ENCODE peak calls at places on chromosomes 6 and 20, in six cellular contexts. D, A, O, M, F and R are unnamed samples.
A peak's percentile ranks its signal among the peaks of the same experiment; 100 is the strongest.

GRCh38 chr6:19734519-19734918 is 102.7 kb upstream of the ID4 start:
- DNase-seq in D (no peak), A (no peak), M (peak; percentile 47), F (no peak), O (no peak), R (no peak)

GRCh38 chr20:47389867-47390347 is 33.4 kb upstream of the ZMYND8 start:
- DNase-seq in O (no peak), A (no peak), M (peak; percentile 50), D (peak; percentile 44), F (peak; percentile 93), R (peak; percentile 85)

GRCh38 chr6:487956-488355 is 96.4 kb downstream of the IRF4 start:
- DNase-seq in F (no peak), A (no peak), D (no peak), O (no peak), M (no peak), R (no peak)

GRCh38 chr6:157556671-157557430 is 175.9 kb downstream of the ZDHHC14 start:
- DNase-seq in M (no peak), A (no peak), F (no peak), D (no peak), O (no peak), R (no peak)

GRCh38 chr20:34074101-34074760 is 37.8 kb downstream of the EIF2S2 start:
- DNase-seq in O (no peak), F (peak; percentile 23), D (no peak), M (no peak), A (no peak), R (no peak)

GRCh38 chr6:106250997-106251396 is 74.6 kb downstream of the ATG5 start:
- DNase-seq in D (no peak), A (no peak), M (no peak), F (no peak), O (no peak), R (no peak)

GRCh38 chr6:148973809-148974208 is 227.0 kb downstream of the UST start:
- DNase-seq in A (no peak), M (peak; percentile 66), F (peak; percentile 59), O (no peak), D (no peak), R (no peak)

GRCh38 chr6:159693894-159694545 is 979 bp upstream of the SOD2 start:
- DNase-seq in A (no peak), M (peak; percentile 56), D (peak; percentile 76), F (peak; percentile 51), O (no peak), R (no peak)

GRCh38 chr6:161922631-161923119 is 648.8 kb upstream of the AGPAT4 start:
- DNase-seq in A (no peak), O (peak; percentile 59), F (peak; percentile 83), D (peak; percentile 10), M (peak; percentile 42), R (no peak)

GRCh38 chr6:19754686-19755085 is 82.5 kb upstream of the ID4 start:
- DNase-seq in M (no peak), F (no peak), A (no peak), O (no peak), D (no peak), R (no peak)

GRCh38 chr20:38842558-38842981 is 37.1 kb downstream of the PPP1R16B start:
- DNase-seq in F (no peak), D (peak; percentile 37), M (no peak), O (no peak), A (peak; percentile 43), R (peak; percentile 95)

GRCh38 chr6:28884423-28885148 is 39.2 kb downstream of the TRIM27 start:
- DNase-seq in A (no peak), D (no peak), F (no peak), O (no peak), M (no peak), R (no peak)

GRCh38 chr20:16208443-16208842 is 364.8 kb downstream of the KIF16B start:
- DNase-seq in M (no peak), F (no peak), O (no peak), D (no peak), A (no peak), R (no peak)

GRCh38 chr6:40192516-40192915 is 258.3 kb upstream of the MOCS1 start:
- DNase-seq in O (no peak), A (no peak), M (no peak), F (no peak), D (no peak), R (no peak)

GRCh38 chr6:106143582-106144139 is 57.5 kb downstream of the PRDM1 start:
- DNase-seq in D (no peak), M (no peak), F (no peak), A (peak; percentile 54), O (no peak), R (no peak)

GRCh38 chr6:3526962-3527796 is 70.3 kb upstream of the SLC22A23 start:
- DNase-seq in D (no peak), A (no peak), O (no peak), M (peak; percentile 64), F (peak; percentile 47), R (no peak)

GRCh38 chr6:93418448-93419303 is 683 bp downstream of the EPHA7 start:
- DNase-seq in M (peak; percentile 22), O (peak; percentile 67), D (peak; percentile 47), A (no peak), F (no peak), R (no peak)

GRCh38 chr20:20731000-20731944 is 18.8 kb upstream of the RALGAPA2 start:
- DNase-seq in M (peak; percentile 42), F (peak; percentile 14), D (peak; percentile 97), A (no peak), O (no peak), R (no peak)

GRCh38 chr6:70955441-70956190 is 1.2 kb downstream of the B3GAT2 start:
- DNase-seq in F (peak; percentile 68), M (peak; percentile 74), D (peak; percentile 65), A (no peak), O (peak; percentile 96), R (peak; percentile 55)

GRCh38 chr20:37095108-37095608 is 639 bp downstream of the RBL1 start:
- DNase-seq in M (peak; percentile 3), F (peak; percentile 37), O (no peak), D (no peak), A (no peak), R (no peak)

GRCh38 chr6:118597636-118598035 is 49.5 kb downstream of the PLN start:
- DNase-seq in O (no peak), A (no peak), M (no peak), D (no peak), F (no peak), R (no peak)

GRCh38 chr20:44643596-44644383 is 7.7 kb downstream of the ADA start:
- DNase-seq in M (peak; percentile 93), O (peak; percentile 85), A (no peak), F (peak; percentile 79), D (peak; percentile 99), R (no peak)

GRCh38 chr6:17258763-17259162 is 22.4 kb upstream of the RBM24 start:
- DNase-seq in D (no peak), A (no peak), O (no peak), F (no peak), M (no peak), R (no peak)

GRCh38 chr6:18491303-18492090 is 104.3 kb downstream of the RNF144B start:
- DNase-seq in M (no peak), F (no peak), A (no peak), D (no peak), O (no peak), R (no peak)

GRCh38 chr6:139577991-139578604 is 203.7 kb upstream of the CITED2 start:
- DNase-seq in M (peak; percentile 76), O (no peak), A (no peak), F (peak; percentile 93), D (no peak), R (no peak)

GRCh38 chr20:63538204-63539091 is 1.3 kb upstream of the PTK6 start:
- DNase-seq in O (peak; percentile 61), D (no peak), A (no peak), F (peak; percentile 46), M (no peak), R (no peak)

GRCh38 chr6:165632194-165632593 is 30.8 kb downstream of the PDE10A start:
- DNase-seq in F (no peak), M (peak; percentile 76), D (peak; percentile 6), A (no peak), O (no peak), R (no peak)

GRCh38 chr6:134482585-134483346 is 164.9 kb upstream of the SGK1 start:
- DNase-seq in D (peak; percentile 60), A (no peak), M (peak; percentile 76), O (no peak), F (no peak), R (no peak)

GRCh38 chr6:115896538-115897129 is 164.1 kb downstream of the FRK start:
- DNase-seq in F (peak; percentile 53), O (peak; percentile 24), D (peak; percentile 37), A (no peak), M (peak; percentile 52), R (no peak)

GRCh38 chr6:27178001-27178730 is 69.3 kb upstream of the PRSS16 start:
- DNase-seq in D (peak; percentile 88), M (peak; percentile 94), O (peak; percentile 48), F (peak; percentile 91), A (peak; percentile 75), R (no peak)

GRCh38 chr6:88008821-88009220 is 38.8 kb upstream of the SPACA1 start:
- DNase-seq in D (no peak), A (no peak), M (no peak), O (no peak), F (peak; percentile 34), R (no peak)

GRCh38 chr6:31142356-31142755 is 3.5 kb upstream of the PSORS1C2 start:
- DNase-seq in F (no peak), M (no peak), A (no peak), D (no peak), O (no peak), R (no peak)
- TF ChIP-seq CTCF in F (no peak), M (no peak), A (no peak), D (no peak), O (no peak), R (no peak)

GRCh38 chr20:32945710-32946221 is 58.5 kb downstream of the SUN5 start:
- DNase-seq in D (peak; percentile 37), O (peak; percentile 31), F (peak; percentile 21), A (no peak), M (peak; percentile 46), R (no peak)
- TF ChIP-seq CTCF in D (peak; percentile 41), O (peak; percentile 50), F (peak; percentile 53), A (no peak), M (peak; percentile 63), R (peak; percentile 53)

DNA sequence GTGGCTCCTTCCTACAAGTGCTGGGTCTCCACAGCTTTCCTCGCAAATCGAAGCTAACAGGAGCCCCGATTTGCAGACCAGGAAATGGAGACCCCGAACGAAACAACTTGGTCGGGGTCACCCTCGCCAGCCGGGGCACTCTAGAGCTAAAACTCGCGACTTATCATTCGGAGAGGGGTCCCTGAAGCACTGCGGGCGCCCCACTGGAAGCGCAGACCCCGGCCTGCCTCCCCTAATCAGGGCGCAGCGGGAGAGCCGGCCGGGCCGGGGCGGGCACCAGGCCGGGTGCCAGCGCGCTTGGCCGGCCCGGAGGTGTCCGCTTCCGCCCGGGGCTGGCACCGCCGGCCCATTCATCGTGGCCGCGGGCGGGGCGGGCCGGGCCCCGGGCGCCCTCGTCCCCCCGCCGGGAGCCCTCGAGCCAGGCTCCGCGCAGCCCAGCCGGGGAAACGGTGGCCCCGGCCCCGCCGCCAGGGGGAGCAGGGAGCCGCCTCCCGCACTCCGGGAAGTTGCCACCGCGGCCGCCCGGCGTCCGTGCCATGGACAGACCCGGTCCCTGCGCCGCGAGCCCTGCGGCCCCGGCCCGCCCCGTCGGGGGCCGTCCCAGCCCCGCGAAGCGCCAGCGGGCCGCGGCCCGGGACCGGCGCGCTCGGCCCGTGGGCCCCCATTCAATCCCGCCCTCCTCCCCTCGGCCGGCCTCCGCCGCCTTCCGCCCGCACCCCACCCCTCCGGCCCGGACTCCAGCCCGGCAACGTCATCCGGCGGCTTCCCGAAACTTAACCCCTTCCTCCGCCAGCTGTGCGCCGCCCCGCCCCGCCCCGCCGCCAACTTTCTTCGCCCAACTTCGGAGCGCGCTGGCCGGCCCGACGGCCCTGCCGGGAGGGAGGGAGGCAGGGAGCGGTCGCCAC is 954 bp downstream of the RRBP1 start:
- DNase-seq in M (peak; percentile 84), F (peak; percentile 64), D (peak; percentile 49), O (peak; percentile 93), A (peak; percentile 87), R (peak; percentile 13)
- TF ChIP-seq CTCF in M (peak; percentile 47), F (no peak), D (peak; percentile 69), O (peak; percentile 57), A (peak; percentile 52), R (peak; percentile 68)

GRCh38 chr6:12403201-12403826 is 113.2 kb downstream of the EDN1 start:
- DNase-seq in D (peak; percentile 63), M (peak; percentile 61), O (no peak), F (peak; percentile 81), A (no peak), R (no peak)
- TF ChIP-seq CTCF in D (no peak), M (peak; percentile 19), O (no peak), F (no peak), A (no peak), R (no peak)